ENCODE peak calls at places on chromosomes 12 and 14, in eight cellular contexts. G, R, S, X, Y, Q, J and I are unnamed samples.

GRCh38 chr14:44010071-44010470 is 497.0 kb downstream of the FSCB start:
- DNase-seq in G (no peak), R (no peak), S (no peak), X (no peak), Y (no peak), Q (no peak), J (no peak), I (peak; percentile 6)

GRCh38 chr12:126926023-126926600 is 1340.9 kb upstream of the TMEM132C start:
- DNase-seq in G (no peak), R (no peak), S (no peak), X (no peak), Y (no peak), Q (no peak), J (no peak), I (no peak)

GRCh38 chr12:89376844-89377243 is 24.5 kb upstream of the DUSP6 start:
- DNase-seq in G (no peak), R (no peak), S (no peak), X (no peak), Y (no peak), Q (no peak), J (no peak), I (no peak)

GRCh38 chr14:104294628-104294982 is 156.2 kb downstream of the KIF26A start:
- DNase-seq in G (no peak), R (no peak), S (no peak), X (peak; percentile 15), Y (no peak), Q (no peak), J (no peak), I (no peak)

GRCh38 chr14:96119947-96120346 is 80.8 kb downstream of the C14orf132 start:
- DNase-seq in G (no peak), R (no peak), S (no peak), X (no peak), Y (no peak), Q (no peak), J (no peak), I (no peak)

GRCh38 chr12:80709811-80710726 is 2.6 kb downstream of the MYF6 start:
- DNase-seq in G (no peak), R (peak; percentile 87), S (no peak), X (no peak), Y (peak; percentile 18), Q (peak; percentile 4), J (peak; percentile 9), I (no peak)

GRCh38 chr14:29892327-29892726 is 35.3 kb downstream of the PRKD1 start:
- DNase-seq in G (no peak), R (no peak), S (no peak), X (no peak), Y (no peak), Q (no peak), J (no peak), I (no peak)

GRCh38 chr12:47717443-47718193 is 7.7 kb downstream of the ENDOU start:
- DNase-seq in G (peak; percentile 83), R (peak; percentile 93), S (no peak), X (peak; percentile 90), Y (no peak), Q (no peak), J (peak; percentile 42), I (no peak)

GRCh38 chr14:91569301-91569700 is 59.2 kb upstream of the PPP4R3A start:
- DNase-seq in G (no peak), R (no peak), S (no peak), X (no peak), Y (no peak), Q (no peak), J (no peak), I (no peak)

GRCh38 chr12:106918746-106919145 is 37.0 kb upstream of the TMEM263 start:
- DNase-seq in G (peak; percentile 60), R (peak; percentile 88), S (no peak), X (no peak), Y (peak; percentile 17), Q (peak; percentile 6), J (peak; percentile 30), I (peak; percentile 32)

GRCh38 chr12:110590806-110591326 is 7.7 kb upstream of the PPTC7 start:
- DNase-seq in G (no peak), R (no peak), S (peak; percentile 80), X (no peak), Y (no peak), Q (no peak), J (peak; percentile 70), I (no peak)

GRCh38 chr12:31362115-31362758 is 36.3 kb upstream of the SINHCAF start:
- DNase-seq in G (no peak), R (peak; percentile 54), S (peak; percentile 12), X (no peak), Y (no peak), Q (no peak), J (peak; percentile 66), I (no peak)

GRCh38 chr14:65446159-65446558 is 33.6 kb downstream of the FUT8 start:
- DNase-seq in G (peak; percentile 47), R (no peak), S (no peak), X (no peak), Y (no peak), Q (no peak), J (no peak), I (no peak)

GRCh38 chr12:20007331-20007730 is 361.0 kb upstream of the PDE3A start:
- DNase-seq in G (no peak), R (no peak), S (no peak), X (no peak), Y (no peak), Q (no peak), J (no peak), I (no peak)

GRCh38 chr14:99899578-99900178 is 106.5 kb downstream of the EML1 start:
- DNase-seq in G (peak; percentile 45), R (peak; percentile 65), S (no peak), X (no peak), Y (no peak), Q (peak; percentile 8), J (no peak), I (no peak)

DNA sequence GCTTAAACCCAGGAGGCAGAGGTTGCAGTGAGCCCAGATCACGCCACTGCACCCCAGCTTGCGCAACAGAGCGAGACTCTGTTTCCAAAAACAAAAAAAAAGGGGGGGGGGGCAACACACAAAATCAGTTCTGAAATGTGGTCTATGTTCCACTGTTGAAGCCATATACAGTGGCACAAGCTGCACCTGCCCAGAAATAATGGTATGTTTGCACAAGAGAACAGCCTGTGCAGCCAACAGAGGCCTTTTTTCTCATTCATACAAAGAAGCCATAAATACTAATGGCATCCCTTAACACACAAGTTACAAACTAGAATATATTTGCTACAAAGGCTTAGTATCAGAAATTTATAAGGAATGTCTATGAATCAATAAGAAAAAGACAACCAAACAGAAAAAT is 37.1 kb downstream of the ITPR2 start:
- DNase-seq in G (no peak), R (no peak), S (no peak), X (no peak), Y (no peak), Q (no peak), J (no peak), I (no peak)
- TF ChIP-seq POLR2AphosphoS5 in G (no peak), R (no peak), S (no peak), X (no peak), Y (no peak), Q (no peak), J (no peak), I (no peak)

GRCh38 chr12:2267624-2268477 is 215.1 kb downstream of the CACNA1C start:
- DNase-seq in G (no peak), R (peak; percentile 47), S (no peak), X (peak; percentile 83), Y (no peak), Q (no peak), J (no peak), I (no peak)
- TF ChIP-seq POLR2AphosphoS5 in G (no peak), R (no peak), S (no peak), X (peak; percentile 14), Y (no peak), Q (no peak), J (no peak), I (no peak)

GRCh38 chr12:93819048-93819491 is 141.9 kb downstream of the CRADD start:
- DNase-seq in G (no peak), R (no peak), S (no peak), X (peak; percentile 82), Y (no peak), Q (no peak), J (no peak), I (no peak)

GRCh38 chr12:93818488-93819047 is 141.4 kb downstream of the CRADD start:
- DNase-seq in G (no peak), R (no peak), S (no peak), X (no peak), Y (no peak), Q (no peak), J (no peak), I (no peak)

GRCh38 chr12:93813181-93813580 is 136.0 kb downstream of the CRADD start:
- DNase-seq in G (peak; percentile 42), R (no peak), S (no peak), X (no peak), Y (no peak), Q (no peak), J (no peak), I (no peak)

GRCh38 chr12:93812616-93813015 is 135.4 kb downstream of the CRADD start:
- DNase-seq in G (no peak), R (no peak), S (no peak), X (no peak), Y (no peak), Q (no peak), J (no peak), I (peak; percentile 69)

DNA sequence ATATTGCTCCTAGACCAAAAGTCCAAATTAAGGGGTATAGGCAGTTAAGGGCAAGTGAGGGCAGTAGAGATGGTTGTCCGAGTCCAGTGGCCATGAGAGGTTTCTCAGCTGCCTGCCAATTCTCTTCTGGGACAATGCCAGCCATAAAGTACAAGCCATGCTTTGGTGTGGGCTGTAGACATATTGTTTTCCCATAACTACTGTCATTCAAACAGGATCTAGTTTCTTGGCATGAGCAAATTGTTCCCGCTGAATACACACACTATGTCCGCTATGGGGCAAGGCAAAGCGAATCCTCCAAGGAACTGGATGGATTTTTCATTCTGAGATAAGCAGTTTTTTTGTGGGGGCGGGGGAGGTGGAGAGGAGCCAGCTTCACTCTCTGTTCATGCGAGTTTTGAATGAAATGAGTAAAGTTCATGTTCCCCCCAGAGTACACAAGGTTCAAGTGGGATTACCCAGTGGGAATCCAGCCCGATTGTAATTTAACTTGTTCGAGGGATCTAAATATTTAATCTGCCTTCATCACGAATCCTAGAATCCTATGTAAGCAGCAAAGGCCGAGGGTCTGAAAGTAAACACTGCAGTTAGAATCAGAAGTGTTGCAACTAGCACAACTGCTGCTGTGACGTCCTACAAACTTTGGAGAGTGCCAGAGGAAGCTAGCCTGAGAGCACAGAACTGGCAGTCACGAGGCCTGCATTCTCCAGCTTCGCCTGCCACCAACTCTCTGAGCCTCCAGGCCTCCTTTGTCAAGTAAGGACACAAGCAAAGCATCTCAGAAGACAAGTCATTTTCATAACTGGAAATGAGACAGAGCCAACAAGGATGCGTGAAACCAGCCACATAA is 137.0 kb downstream of the CRADD start:
- DNase-seq in G (peak; percentile 74), R (no peak), S (no peak), X (peak; percentile 89), Y (no peak), Q (no peak), J (peak; percentile 43), I (no peak)
- TF ChIP-seq POLR2AphosphoS5 in G (no peak), R (no peak), S (no peak), X (peak; percentile 59), Y (no peak), Q (no peak), J (no peak), I (no peak)

DNA sequence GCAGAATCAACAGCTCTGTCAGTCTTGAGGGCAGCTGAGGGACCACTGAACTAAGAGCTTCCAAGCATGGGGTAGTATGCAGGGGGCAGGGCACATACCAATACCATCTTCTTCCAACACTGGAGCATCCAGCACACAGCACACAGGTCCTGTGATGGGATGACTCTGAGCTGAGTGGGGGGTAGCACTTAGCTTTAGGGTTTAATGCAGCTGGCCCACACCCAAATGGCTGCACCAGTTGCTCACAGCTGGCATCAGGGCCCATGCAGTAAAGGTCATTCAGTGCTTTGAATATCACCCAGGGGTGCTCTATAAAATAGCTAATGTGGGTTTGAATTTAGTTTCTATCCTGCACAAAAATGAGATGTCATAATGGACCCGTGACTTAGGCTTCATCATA is 1.7 kb downstream of the FAM186B start:
- DNase-seq in G (no peak), R (no peak), S (no peak), X (no peak), Y (no peak), Q (no peak), J (no peak), I (no peak)
- TF ChIP-seq POLR2AphosphoS5 in G (no peak), R (no peak), S (no peak), X (no peak), Y (no peak), Q (no peak), J (no peak), I (no peak)